ENCODE peak calls at places on chromosomes 16 and 17, in eight cellular contexts. X is GM23338; C is CD8-positive, alpha-beta memory T cell; L is NT2/D1; Y is upper lobe of right lung; Q is HepG2; K is aorta; V is gastrocnemius medialis. P is an unnamed sample.

GRCh38 chr17:48066192-48066591 is 18.0 kb downstream of the NFE2L1 start:
- DNase-seq in V (no peak), K (no peak), L (no peak), Q (no peak), X (no peak), C (no peak), Y (no peak), P (no peak)

GRCh38 chr16:4410335-4411075 is 5.9 kb downstream of the CORO7 start:
- DNase-seq in L (no peak), X (no peak), K (no peak), C (no peak), Y (no peak), Q (no peak), V (no peak), P (peak; percentile 47)

GRCh38 chr16:67093098-67093732 is 16.5 kb upstream of the PHAF1 start:
- DNase-seq in K (no peak), Y (no peak), C (no peak), Q (no peak), X (no peak), L (no peak), V (no peak), P (no peak)

GRCh38 chr17:19756551-19756950 is 8.5 kb upstream of the ALDH3A1 start:
- DNase-seq in K (no peak), X (no peak), Q (no peak), V (no peak), Y (no peak), C (no peak), L (no peak), P (peak; percentile 33)

GRCh38 chr16:23950898-23951297 is 115.1 kb downstream of the PRKCB start:
- DNase-seq in V (no peak), C (no peak), Y (no peak), K (no peak), L (no peak), X (no peak), Q (no peak), P (no peak)

GRCh38 chr17:57988301-57989010 is 402 bp upstream of the VEZF1 start:
- DNase-seq in K (peak; percentile 88), Q (no peak), Y (peak; percentile 89), V (peak; percentile 79), L (no peak), X (peak; percentile 67), C (peak; percentile 72), P (peak; percentile 82)

GRCh38 chr17:72244494-72244893 is 123.7 kb downstream of the SOX9 start:
- DNase-seq in K (no peak), V (no peak), X (no peak), Y (no peak), Q (no peak), C (no peak), L (no peak), P (no peak)

GRCh38 chr17:56521439-56522141 is 71.9 kb upstream of the NOG start:
- DNase-seq in V (no peak), C (no peak), L (no peak), K (no peak), Y (no peak), Q (no peak), X (peak; percentile 27), P (no peak)

GRCh38 chr17:81241648-81242420 is 2.7 kb downstream of the NDUFAF8 start:
- DNase-seq in K (peak; percentile 88), Y (no peak), L (peak; percentile 44), Q (peak; percentile 57), X (peak; percentile 85), C (peak; percentile 43), V (peak; percentile 52), P (no peak)

DNA sequence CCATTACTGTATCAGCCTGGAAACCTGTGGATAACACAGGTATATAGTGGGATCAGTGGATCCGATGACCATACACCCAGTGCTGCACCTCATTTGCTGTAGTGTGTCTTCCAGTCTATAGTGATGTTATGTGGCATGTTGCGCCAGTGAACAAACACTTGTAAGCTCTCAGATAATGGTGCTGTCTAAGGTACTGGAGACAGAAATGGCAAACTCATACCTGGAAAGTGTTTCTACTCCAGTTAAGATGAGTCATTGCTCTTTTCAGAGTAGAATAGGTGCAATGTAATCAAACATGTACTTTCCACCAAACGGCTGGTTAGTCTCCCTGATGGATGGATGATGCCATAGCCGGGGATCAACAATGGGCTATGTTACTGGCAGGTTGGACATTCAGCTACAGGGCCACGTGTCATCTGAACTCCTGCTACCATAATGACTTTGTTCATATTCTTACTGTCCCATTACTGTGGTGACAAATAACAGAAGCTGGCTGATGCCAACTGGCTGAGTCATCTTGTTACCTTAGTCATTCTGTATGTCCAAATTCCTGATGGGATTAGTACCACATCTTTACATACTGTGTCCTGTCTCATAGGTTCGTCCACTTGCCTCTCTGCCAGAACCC is 6.3 kb downstream of the CCL11 start:
- DNase-seq in C (no peak), X (no peak), L (no peak), Y (no peak), K (no peak), V (no peak), Q (no peak), P (no peak)
- H3K4me3 ChIP-seq in C (no peak overlapping the region), X (no peak overlapping the region), L (no peak overlapping the region), Y (no peak overlapping the region), K (no peak overlapping the region), V (no peak overlapping the region), Q (no peak overlapping the region), P (no peak overlapping the region)

GRCh38 chr17:923633-924032 is 55.9 kb downstream of the NXN start:
- DNase-seq in K (no peak), Y (no peak), V (no peak), X (no peak), C (no peak), Q (no peak), L (no peak), P (no peak)

GRCh38 chr17:925846-926245 is 53.7 kb downstream of the NXN start:
- DNase-seq in Q (no peak), V (no peak), X (no peak), L (no peak), K (no peak), C (no peak), Y (no peak), P (no peak)

GRCh38 chr17:921161-921560 is 58.4 kb downstream of the NXN start:
- DNase-seq in L (no peak), V (peak; percentile 41), Y (no peak), C (no peak), Q (no peak), K (no peak), X (no peak), P (no peak)

GRCh38 chr17:927611-928461 is 51.7 kb downstream of the NXN start:
- DNase-seq in C (no peak), K (no peak), Q (no peak), L (no peak), Y (no peak), V (no peak), X (no peak), P (no peak)

DNA sequence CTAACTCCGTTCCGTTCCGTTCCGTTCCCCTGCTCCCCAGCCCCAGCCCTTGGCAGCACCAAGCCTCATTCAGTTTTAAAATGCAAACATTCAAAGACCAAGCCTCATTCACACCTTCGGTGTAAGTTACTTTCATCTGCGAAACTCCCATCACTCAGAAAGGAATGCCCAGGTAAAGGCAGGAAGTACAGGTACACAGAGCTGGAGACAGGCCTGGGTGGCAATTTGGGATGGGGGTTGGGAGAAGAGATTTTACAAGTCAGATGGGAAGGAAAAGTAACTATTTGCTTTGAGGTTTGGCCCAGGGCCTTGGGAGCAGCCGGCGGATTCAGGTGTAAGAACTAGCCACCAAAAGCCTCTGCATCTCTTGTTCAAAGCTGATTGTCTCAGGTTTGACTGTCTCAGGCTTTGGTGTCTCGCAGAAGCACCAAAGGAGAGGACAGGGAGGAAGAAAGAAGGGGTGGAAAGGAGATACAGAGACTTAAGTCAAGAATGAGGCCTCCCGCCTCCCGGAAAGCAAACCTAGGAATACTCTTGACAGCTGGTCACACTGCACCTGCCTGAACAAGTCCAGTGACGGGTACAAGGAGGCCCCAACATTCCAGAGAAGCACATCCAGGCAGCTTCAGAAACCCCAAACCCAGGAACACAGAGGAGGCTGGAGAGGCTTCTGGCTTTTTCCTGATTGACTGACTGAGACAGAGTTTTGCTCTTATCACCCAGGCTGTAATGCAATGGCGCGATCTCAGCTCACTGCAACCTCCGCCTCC is 54.7 kb downstream of the NXN start:
- DNase-seq in V (no peak), Y (no peak), L (no peak), Q (no peak), C (no peak), X (peak; percentile 64), K (no peak), P (no peak)
- H3K4me1 ChIP-seq in V (peaks cover 10% of the 10 kb centered on the region), Y (peaks cover 23% of the 10 kb centered on the region), L (peaks cover 10% of the 10 kb centered on the region), Q (peaks cover 35% of the 10 kb centered on the region), C (no peaks in the 10 kb centered on the region), X (peaks cover 36% of the 10 kb centered on the region), K (no peaks in the 10 kb centered on the region), P (peaks cover 6% of the 10 kb centered on the region)

DNA sequence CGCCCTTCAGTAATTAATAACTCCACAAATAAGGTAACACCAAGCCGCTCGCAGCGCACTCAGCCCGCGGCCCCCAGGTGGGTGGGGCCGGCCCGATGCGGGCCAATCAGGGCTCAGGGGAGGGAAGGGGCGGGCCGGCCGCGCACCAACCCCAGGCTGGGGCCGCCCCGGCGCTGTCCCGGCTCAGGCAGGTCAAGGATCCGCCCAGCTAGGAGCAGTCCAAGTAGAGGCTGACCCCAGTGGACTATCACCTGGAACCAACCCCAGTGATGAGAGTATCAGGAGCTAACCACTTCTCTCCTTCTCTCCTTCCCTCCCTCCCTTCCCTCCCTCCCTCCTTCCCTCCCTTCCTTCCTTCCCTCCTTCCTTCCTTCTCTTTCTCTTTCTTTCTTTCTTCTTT is 110.8 kb downstream of the C16orf78 start:
- DNase-seq in Q (no peak), K (peak; percentile 88), X (peak; percentile 87), C (no peak), L (no peak), Y (peak; percentile 72), V (peak; percentile 82), P (peak; percentile 83)
- H3K4me3 ChIP-seq in Q (no peak overlapping the region), K (no peak overlapping the region), X (peak overlapping the region; percentile 47), C (no peak overlapping the region), L (no peak overlapping the region), Y (no peak overlapping the region), V (peak overlapping the region; percentile 49), P (peak overlapping the region; percentile 31)

GRCh38 chr17:8956521-8956920 is 9.0 kb downstream of the PIK3R5 start:
- DNase-seq in K (no peak), L (no peak), X (no peak), V (no peak), C (no peak), Q (no peak), Y (no peak), P (no peak)

GRCh38 chr17:8955021-8955420 is 10.5 kb downstream of the PIK3R5 start:
- DNase-seq in V (no peak), L (no peak), Q (no peak), C (no peak), K (no peak), Y (no peak), X (no peak), P (no peak)

GRCh38 chr17:8959312-8959918 is 6.1 kb downstream of the PIK3R5 start:
- DNase-seq in C (no peak), L (no peak), Y (no peak), Q (no peak), V (no peak), X (no peak), K (no peak), P (no peak)

GRCh38 chr17:8955560-8955959 is 9.9 kb downstream of the PIK3R5 start:
- DNase-seq in C (no peak), L (no peak), V (peak; percentile 40), X (no peak), Y (no peak), K (no peak), Q (no peak), P (no peak)

DNA sequence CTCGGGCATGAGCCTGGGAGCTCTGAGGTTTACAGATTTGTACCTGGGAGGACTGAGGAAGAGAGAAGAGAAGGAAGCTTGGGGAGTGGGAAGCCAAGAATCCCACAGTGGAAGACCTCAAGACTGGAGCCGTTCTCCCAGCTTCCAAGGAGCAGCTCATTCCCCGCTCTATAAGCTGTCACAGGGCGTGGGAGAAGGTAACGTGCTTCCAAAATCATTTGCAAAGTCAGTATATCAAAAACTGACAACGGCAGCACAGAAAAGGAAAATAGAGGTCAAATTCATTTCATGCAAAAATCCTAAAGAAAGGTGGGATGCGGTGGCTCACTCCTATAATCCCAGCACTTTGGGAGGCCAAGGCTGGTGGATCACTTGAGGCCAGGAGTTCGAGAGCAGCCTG is 7.8 kb downstream of the PIK3R5 start:
- DNase-seq in X (no peak), Q (no peak), V (no peak), L (no peak), K (no peak), Y (no peak), C (no peak), P (no peak)
- H3K4me1 ChIP-seq in X (no peaks in the 10 kb centered on the region), Q (no peaks in the 10 kb centered on the region), V (no peaks in the 10 kb centered on the region), L (no peaks in the 10 kb centered on the region), K (no peaks in the 10 kb centered on the region), Y (peaks cover 17% of the 10 kb centered on the region), C (peaks cover 98% of the 10 kb centered on the region), P (no peaks in the 10 kb centered on the region)

P was measured in tibial artery.